ENCODE peak calls at places on chromosomes 13 and 19, in five cellular contexts. One of them, this sample, is unnamed.

GRCh38 chr19:2494084-2494446 is 18.1 kb downstream of the GADD45B start:
- DNase-seq in ovary: no peak
- DNase-seq in A549: no peak
- DNase-seq in stomach: no peak
- DNase-seq in tibial nerve: no peak
- DNase-seq in this sample: no peak

GRCh38 chr13:49517461-49517860 is 21.7 kb downstream of the PHF11 start:
- DNase-seq in ovary: no peak
- DNase-seq in A549: no peak
- DNase-seq in stomach: no peak
- DNase-seq in tibial nerve: no peak
- DNase-seq in this sample: no peak

GRCh38 chr19:9453953-9454352 is 18.6 kb upstream of the ZNF266 start:
- DNase-seq in ovary: no peak
- DNase-seq in A549: no peak
- DNase-seq in stomach: no peak
- DNase-seq in tibial nerve: no peak
- DNase-seq in this sample: no peak

GRCh38 chr13:80363890-80364503 is 23.1 kb upstream of the SPRY2 start:
- DNase-seq in ovary: no peak
- DNase-seq in A549: no peak
- DNase-seq in stomach: no peak
- DNase-seq in tibial nerve: no peak
- DNase-seq in this sample: no peak

GRCh38 chr19:3478409-3479176 is 1.7 kb downstream of the SMIM24 start:
- DNase-seq in ovary: no peak
- DNase-seq in A549: no peak
- DNase-seq in stomach: no peak
- DNase-seq in tibial nerve: no peak
- DNase-seq in this sample: no peak

GRCh38 chr19:29248332-29248844 is 35.4 kb upstream of the UQCRFS1 start:
- DNase-seq in ovary: no peak
- DNase-seq in A549: no peak
- DNase-seq in stomach: no peak
- DNase-seq in tibial nerve: no peak
- DNase-seq in this sample: no peak

GRCh38 chr13:112092453-112092852 is 25.5 kb downstream of the SOX1 start:
- DNase-seq in ovary: no peak
- DNase-seq in A549: no peak
- DNase-seq in stomach: no peak
- DNase-seq in tibial nerve: no peak
- DNase-seq in this sample: no peak

GRCh38 chr19:29084266-29084665 is 128.7 kb downstream of the UQCRFS1 start:
- DNase-seq in ovary: no peak
- DNase-seq in A549: peak; percentile 55
- DNase-seq in stomach: no peak
- DNase-seq in tibial nerve: no peak
- DNase-seq in this sample: no peak

GRCh38 chr13:97276862-97277269 is 54.7 kb downstream of the MBNL2 start:
- DNase-seq in ovary: no peak
- DNase-seq in A549: no peak
- DNase-seq in stomach: no peak
- DNase-seq in tibial nerve: no peak
- DNase-seq in this sample: no peak

GRCh38 chr13:90564566-90564965 is 782.9 kb upstream of the MIR17HG start:
- DNase-seq in ovary: no peak
- DNase-seq in A549: no peak
- DNase-seq in stomach: no peak
- DNase-seq in tibial nerve: no peak
- DNase-seq in this sample: no peak

GRCh38 chr13:110358381-110358780 is 51.3 kb downstream of the COL4A2 start:
- DNase-seq in ovary: no peak
- DNase-seq in A549: no peak
- DNase-seq in stomach: no peak
- DNase-seq in tibial nerve: no peak
- DNase-seq in this sample: no peak

GRCh38 chr13:86692291-86692690 is 893.1 kb upstream of the SLITRK6 start:
- DNase-seq in ovary: no peak
- DNase-seq in A549: no peak
- DNase-seq in stomach: no peak
- DNase-seq in tibial nerve: no peak
- DNase-seq in this sample: no peak

GRCh38 chr19:16394111-16394510 is 69.5 kb downstream of the KLF2 start:
- DNase-seq in ovary: no peak
- DNase-seq in A549: no peak
- DNase-seq in stomach: no peak
- DNase-seq in tibial nerve: no peak
- DNase-seq in this sample: no peak

GRCh38 chr19:56263319-56263718 is 9.2 kb upstream of the EDDM13 start:
- DNase-seq in ovary: no peak
- DNase-seq in A549: no peak
- DNase-seq in stomach: no peak
- DNase-seq in tibial nerve: no peak
- DNase-seq in this sample: no peak

GRCh38 chr19:40217921-40218890 is at the start of gene TTC9B:
- DNase-seq in ovary: no peak
- DNase-seq in A549: no peak
- DNase-seq in stomach: no peak
- DNase-seq in tibial nerve: no peak
- DNase-seq in this sample: peak; percentile 89

GRCh38 chr13:44045179-44045562 is 165.5 kb downstream of the LACC1 start:
- DNase-seq in ovary: no peak
- DNase-seq in A549: no peak
- DNase-seq in stomach: no peak
- DNase-seq in tibial nerve: no peak
- DNase-seq in this sample: no peak

GRCh38 chr13:85597790-85598500 is 201.3 kb downstream of the SLITRK6 start:
- DNase-seq in ovary: no peak
- DNase-seq in A549: no peak
- DNase-seq in stomach: no peak
- DNase-seq in tibial nerve: no peak
- DNase-seq in this sample: no peak

GRCh38 chr19:56153507-56153906 is 12.4 kb downstream of the ZNF444 start:
- DNase-seq in ovary: no peak
- DNase-seq in A549: no peak
- DNase-seq in stomach: no peak
- DNase-seq in tibial nerve: no peak
- DNase-seq in this sample: no peak

GRCh38 chr13:25687622-25688225 is 315.9 kb downstream of the ATP8A2 start:
- DNase-seq in ovary: no peak
- DNase-seq in A549: no peak
- DNase-seq in stomach: no peak
- DNase-seq in tibial nerve: no peak
- DNase-seq in this sample: no peak

GRCh38 chr13:42102961-42103688 is 54.7 kb downstream of the DGKH start:
- DNase-seq in ovary: no peak
- DNase-seq in A549: no peak
- DNase-seq in stomach: no peak
- DNase-seq in tibial nerve: no peak
- DNase-seq in this sample: no peak

GRCh38 chr13:48304132-48304876 is 753 bp downstream of the RB1 start:
- DNase-seq in ovary: peak; percentile 37
- DNase-seq in A549: peak; percentile 6
- DNase-seq in stomach: peak; percentile 34
- DNase-seq in tibial nerve: no peak
- DNase-seq in this sample: peak; percentile 48

GRCh38 chr13:65562305-65562704 is 1667.8 kb downstream of the PCDH9 start:
- DNase-seq in ovary: no peak
- DNase-seq in A549: no peak
- DNase-seq in stomach: no peak
- DNase-seq in tibial nerve: no peak
- DNase-seq in this sample: no peak

GRCh38 chr19:3684817-3685410 is 15.4 kb downstream of the PIP5K1C start:
- DNase-seq in ovary: no peak
- DNase-seq in A549: no peak
- DNase-seq in stomach: no peak
- DNase-seq in tibial nerve: no peak
- DNase-seq in this sample: no peak

GRCh38 chr19:41307954-41308449 is 2.0 kb upstream of the CCDC97 start:
- DNase-seq in ovary: peak; percentile 21
- DNase-seq in A549: no peak
- DNase-seq in stomach: no peak
- DNase-seq in tibial nerve: no peak
- DNase-seq in this sample: no peak

GRCh38 chr19:54420383-54421168 is 5.3 kb downstream of the TTYH1 start:
- DNase-seq in ovary: no peak
- DNase-seq in A549: no peak
- DNase-seq in stomach: no peak
- DNase-seq in tibial nerve: peak; percentile 37
- DNase-seq in this sample: peak; percentile 56

GRCh38 chr19:48147597-48148175 is 22.5 kb downstream of the LIG1 start:
- DNase-seq in ovary: no peak
- DNase-seq in A549: no peak
- DNase-seq in stomach: no peak
- DNase-seq in tibial nerve: no peak
- DNase-seq in this sample: no peak

GRCh38 chr13:111954681-111955411 is 112.1 kb upstream of the SOX1 start:
- DNase-seq in ovary: no peak
- DNase-seq in A549: no peak
- DNase-seq in stomach: peak; percentile 17
- DNase-seq in tibial nerve: no peak
- DNase-seq in this sample: no peak

GRCh38 chr13:95643814-95644598 is 500 bp downstream of the DZIP1 start:
- DNase-seq in ovary: peak; percentile 51
- DNase-seq in A549: peak; percentile 10
- DNase-seq in stomach: no peak
- DNase-seq in tibial nerve: no peak
- DNase-seq in this sample: peak; percentile 87

GRCh38 chr19:35011091-35011689 is 11.1 kb downstream of the GRAMD1A start:
- DNase-seq in ovary: no peak
- DNase-seq in A549: no peak
- DNase-seq in stomach: no peak
- DNase-seq in tibial nerve: no peak
- DNase-seq in this sample: peak; percentile 57

GRCh38 chr13:23956106-23956505 is 58.8 kb upstream of the C1QTNF9B start:
- DNase-seq in ovary: no peak
- DNase-seq in A549: no peak
- DNase-seq in stomach: no peak
- DNase-seq in tibial nerve: no peak
- DNase-seq in this sample: no peak

GRCh38 chr19:9871626-9872338 is 36.7 kb downstream of the PIN1 start:
- DNase-seq in ovary: no peak
- DNase-seq in A549: no peak
- DNase-seq in stomach: no peak
- DNase-seq in tibial nerve: no peak
- DNase-seq in this sample: no peak

GRCh38 chr13:45950343-45950995 is 98.9 kb upstream of the SIAH3 start:
- DNase-seq in ovary: no peak
- DNase-seq in A549: no peak
- DNase-seq in stomach: no peak
- DNase-seq in tibial nerve: no peak
- DNase-seq in this sample: peak; percentile 48
- TF ChIP-seq EP300 in ovary: no peak
- TF ChIP-seq EP300 in A549: no peak
- TF ChIP-seq EP300 in stomach: no peak
- TF ChIP-seq EP300 in tibial nerve: peak; percentile 26
- TF ChIP-seq EP300 in this sample: no peak

GRCh38 chr19:17511724-17512573 is 500 bp downstream of the PGLS start:
- DNase-seq in ovary: peak; percentile 92
- DNase-seq in A549: peak; percentile 47
- DNase-seq in stomach: peak; percentile 85
- DNase-seq in tibial nerve: peak; percentile 65
- DNase-seq in this sample: peak; percentile 96
- TF ChIP-seq CTCF in ovary: peak; percentile 41
- TF ChIP-seq CTCF in A549: peak; percentile 5
- TF ChIP-seq CTCF in stomach: no peak
- TF ChIP-seq CTCF in tibial nerve: peak; percentile 26
- TF ChIP-seq CTCF in this sample: peak; percentile 46

GRCh38 chr19:31347356-31347755 is 1.9 kb downstream of the TSHZ3 start:
- DNase-seq in ovary: no peak
- DNase-seq in A549: no peak
- DNase-seq in stomach: no peak
- DNase-seq in tibial nerve: no peak
- DNase-seq in this sample: no peak
- H3K4me3 ChIP-seq in ovary: peak overlapping the region; percentile 61
- H3K4me3 ChIP-seq in A549: no peak overlapping the region
- H3K4me3 ChIP-seq in stomach: peak overlapping the region; percentile 88
- H3K4me3 ChIP-seq in tibial nerve: peak overlapping the region; percentile 97
- H3K4me3 ChIP-seq in this sample: no peak overlapping the region

GRCh38 chr19:5916201-5916708 is 2.2 kb downstream of the CAPS start:
- DNase-seq in ovary: no peak
- DNase-seq in A549: no peak
- DNase-seq in stomach: no peak
- DNase-seq in tibial nerve: no peak
- DNase-seq in this sample: peak; percentile 62

GRCh38 chr19:5913739-5914357 is at the start of gene CAPS:
- DNase-seq in ovary: no peak
- DNase-seq in A549: peak; percentile 26
- DNase-seq in stomach: peak; percentile 91
- DNase-seq in tibial nerve: peak; percentile 44
- DNase-seq in this sample: peak; percentile 89

GRCh38 chr19:5915782-5916165 is 1.7 kb downstream of the CAPS start:
- DNase-seq in ovary: no peak
- DNase-seq in A549: no peak
- DNase-seq in stomach: no peak
- DNase-seq in tibial nerve: no peak
- DNase-seq in this sample: no peak

GRCh38 chr19:5914358-5914774 is 312 bp downstream of the CAPS start:
- DNase-seq in ovary: no peak
- DNase-seq in A549: no peak
- DNase-seq in stomach: peak; percentile 27
- DNase-seq in tibial nerve: no peak
- DNase-seq in this sample: peak; percentile 69

GRCh38 chr19:5914946-5915781 is 1.1 kb downstream of the CAPS start:
- DNase-seq in ovary: no peak
- DNase-seq in A549: no peak
- DNase-seq in stomach: peak; percentile 80
- DNase-seq in tibial nerve: no peak
- DNase-seq in this sample: peak; percentile 55
- TF ChIP-seq EP300 in ovary: no peak
- TF ChIP-seq EP300 in A549: no peak
- TF ChIP-seq EP300 in stomach: no peak
- TF ChIP-seq EP300 in tibial nerve: no peak
- TF ChIP-seq EP300 in this sample: no peak